ENCODE peak calls at places on chromosomes 11 and 22, in four cellular contexts. X is mesendoderm, H is H9, Y is IMR-90. Q is an unnamed sample.

GRCh38 chr22:17807571-17808410 is 33.5 kb upstream of the BID start:
- DNase-seq in X (peak; percentile 67), H (peak; percentile 83), Y (peak; percentile 69), Q (no peak)

GRCh38 chr11:36945384-36945783 is 347.3 kb upstream of the RAG2 start:
- DNase-seq in X (peak; percentile 10), H (no peak), Y (peak; percentile 23), Q (no peak)

GRCh38 chr11:119368121-119369034 is 13.1 kb downstream of the USP2 start:
- DNase-seq in X (no peak), H (no peak), Y (peak; percentile 34), Q (no peak)

GRCh38 chr22:41380993-41381328 is 781 bp upstream of the TEF start:
- DNase-seq in X (no peak), H (no peak), Y (peak; percentile 94), Q (no peak)

GRCh38 chr22:27420186-27420816 is 381.3 kb downstream of the MN1 start:
- DNase-seq in X (no peak), H (no peak), Y (peak; percentile 25), Q (no peak)

GRCh38 chr11:8209208-8209807 is 40.5 kb upstream of the RIC3 start:
- DNase-seq in X (peak; percentile 63), H (peak; percentile 67), Y (no peak), Q (no peak)

GRCh38 chr11:26541870-26542269 is 30.2 kb downstream of the MUC15 start:
- DNase-seq in X (no peak), H (no peak), Y (no peak), Q (no peak)

GRCh38 chr11:95065336-95065735 is 1.4 kb upstream of the SRSF8 start:
- DNase-seq in X (no peak), H (no peak), Y (no peak), Q (no peak)

GRCh38 chr22:30017375-30017774 is 62.9 kb upstream of the HORMAD2 start:
- DNase-seq in X (no peak), H (no peak), Y (peak; percentile 62), Q (no peak)

GRCh38 chr11:116829525-116830183 is at the start of gene APOC3:
- DNase-seq in X (no peak), H (no peak), Y (peak; percentile 37), Q (no peak)

GRCh38 chr11:89205378-89205777 is 27.7 kb downstream of the TYR start:
- DNase-seq in X (peak; percentile 4), H (no peak), Y (no peak), Q (no peak)

GRCh38 chr22:36081023-36081431 is 52.4 kb upstream of the RBFOX2 start:
- DNase-seq in X (no peak), H (no peak), Y (peak; percentile 98), Q (no peak)

GRCh38 chr22:27984723-27985122 is 65.7 kb upstream of the PITPNB start:
- DNase-seq in X (no peak), H (peak; percentile 18), Y (no peak), Q (no peak)

GRCh38 chr11:98107736-98108135 is 913.0 kb upstream of the CNTN5 start:
- DNase-seq in X (no peak), H (no peak), Y (no peak), Q (no peak)

GRCh38 chr11:134471341-134472187 is 59.5 kb upstream of the B3GAT1 start:
- DNase-seq in X (no peak), H (peak; percentile 24), Y (no peak), Q (no peak)

GRCh38 chr11:128772814-128773213 is 78.9 kb downstream of the FLI1 start:
- DNase-seq in X (no peak), H (no peak), Y (no peak), Q (no peak)

GRCh38 chr11:31813242-31813960 is 2.3 kb upstream of the PAX6 start:
- DNase-seq in X (peak; percentile 89), H (no peak), Y (no peak), Q (no peak)

GRCh38 chr11:20156280-20156875 is 3.9 kb downstream of the DBX1 start:
- DNase-seq in X (peak; percentile 54), H (peak; percentile 86), Y (no peak), Q (no peak)

GRCh38 chr22:44623771-44624510 is 78.1 kb upstream of the PRR5 start:
- DNase-seq in X (peak; percentile 44), H (peak; percentile 50), Y (peak; percentile 22), Q (no peak)

GRCh38 chr22:37229805-37230672 is 14.0 kb downstream of the RAC2 start:
- DNase-seq in X (no peak), H (no peak), Y (peak; percentile 51), Q (no peak)

GRCh38 chr11:117872962-117873827 is 3.3 kb downstream of the FXYD6 start:
- DNase-seq in X (no peak), H (no peak), Y (no peak), Q (peak; percentile 22)

GRCh38 chr11:106072804-106073203 is 4.3 kb downstream of the KBTBD3 start:
- DNase-seq in X (no peak), H (no peak), Y (no peak), Q (no peak)

GRCh38 chr11:44940424-44940823 is 10.3 kb downstream of the TP53I11 start:
- DNase-seq in X (no peak), H (no peak), Y (no peak), Q (no peak)

GRCh38 chr11:62726156-62727006 is 876 bp downstream of the HNRNPUL2 start:
- DNase-seq in X (peak; percentile 16), H (no peak), Y (no peak), Q (no peak)

GRCh38 chr11:252666-253065 is 15.9 kb downstream of the PSMD13 start:
- DNase-seq in X (no peak), H (no peak), Y (no peak), Q (no peak)

GRCh38 chr22:47802446-47802845 is 1040.0 kb downstream of the TBC1D22A start:
- DNase-seq in X (no peak), H (no peak), Y (no peak), Q (no peak)

GRCh38 chr11:60769273-60769672 is 12.6 kb downstream of the MS4A15 start:
- DNase-seq in X (peak; percentile 7), H (no peak), Y (no peak), Q (no peak)

GRCh38 chr11:128302425-128303186 is 284.8 kb downstream of the ETS1 start:
- DNase-seq in X (peak; percentile 16), H (no peak), Y (no peak), Q (no peak)

GRCh38 chr22:28106601-28107000 is 187.5 kb upstream of the PITPNB start:
- DNase-seq in X (no peak), H (no peak), Y (no peak), Q (no peak)

GRCh38 chr11:3123761-3124733 is 41.1 kb downstream of the OSBPL5 start:
- DNase-seq in X (no peak), H (no peak), Y (peak; percentile 97), Q (no peak)

GRCh38 chr11:126072141-126072741 is 9.6 kb upstream of the CDON start:
- DNase-seq in X (peak; percentile 40), H (no peak), Y (no peak), Q (no peak)

GRCh38 chr11:70500076-70500847 is 101.9 kb downstream of the CTTN start:
- DNase-seq in X (no peak), H (no peak), Y (no peak), Q (no peak)

GRCh38 chr22:42101186-42101585 is 10.6 kb upstream of the NDUFA6 start:
- DNase-seq in X (no peak), H (no peak), Y (no peak), Q (no peak)

GRCh38 chr22:40491990-40492631 is 121.7 kb downstream of the SGSM3 start:
- DNase-seq in X (no peak), H (no peak), Y (peak; percentile 40), Q (no peak)

GRCh38 chr11:118002010-118002540 is 15.9 kb downstream of the IL10RA start:
- DNase-seq in X (no peak), H (no peak), Y (no peak), Q (no peak)

GRCh38 chr11:1256257-1257045 is 33.6 kb downstream of the MUC5B start:
- DNase-seq in X (no peak), H (peak; percentile 59), Y (no peak), Q (no peak)

GRCh38 chr22:50298937-50299656 is 8.3 kb downstream of the PLXNB2 start:
- DNase-seq in X (no peak), H (no peak), Y (peak; percentile 11), Q (no peak)

GRCh38 chr22:20523118-20523983 is 15.9 kb downstream of the MED15 start:
- DNase-seq in X (peak; percentile 48), H (no peak), Y (peak; percentile 59), Q (no peak)
- H3K9ac ChIP-seq in X (no peak overlapping the region), H (no peak overlapping the region), Y (no peak overlapping the region), Q (no peak overlapping the region)

GRCh38 chr22:19352766-19353165 is 61.2 kb upstream of the CLTCL1 start:
- DNase-seq in X (no peak), H (no peak), Y (no peak), Q (no peak)
- H3K56ac ChIP-seq in X (no peak overlapping the region), H (no peak overlapping the region), Y (no peak overlapping the region), Q (no peak overlapping the region)

GRCh38 chr11:78802058-78802633 is 227.5 kb upstream of the NARS2 start:
- DNase-seq in X (peak; percentile 66), H (no peak), Y (no peak), Q (no peak)

GRCh38 chr11:78798567-78799170 is 224.0 kb upstream of the NARS2 start:
- DNase-seq in X (peak; percentile 79), H (peak; percentile 77), Y (peak; percentile 81), Q (peak; percentile 34)

GRCh38 chr11:78801161-78801884 is 226.7 kb upstream of the NARS2 start:
- DNase-seq in X (peak; percentile 63), H (no peak), Y (peak; percentile 98), Q (no peak)

GRCh38 chr11:78800089-78800690 is 225.5 kb upstream of the NARS2 start:
- DNase-seq in X (peak; percentile 16), H (no peak), Y (no peak), Q (no peak)

DNA sequence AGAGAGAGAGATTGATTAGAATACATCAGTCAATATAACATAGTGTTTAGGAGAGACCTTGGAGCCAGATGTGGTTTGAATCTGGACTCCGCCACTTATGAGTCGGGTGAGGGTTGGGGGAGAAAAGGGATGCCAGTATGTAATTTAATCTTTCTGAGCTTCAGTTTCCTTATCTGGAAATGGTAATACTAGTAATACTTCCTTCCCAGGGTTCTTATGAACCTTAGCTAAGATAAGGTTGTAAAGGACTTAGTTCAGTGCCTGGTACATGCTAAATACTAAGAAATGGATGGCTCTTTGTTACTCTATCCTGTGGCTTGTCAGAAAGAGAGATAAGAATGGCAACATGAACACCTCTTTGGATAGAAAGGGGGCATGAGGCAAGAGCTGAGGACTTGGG is 226.1 kb upstream of the NARS2 start:
- DNase-seq in X (no peak), H (no peak), Y (no peak), Q (no peak)
- H4K8ac ChIP-seq in X (no peak overlapping the region), H (no peak overlapping the region), Y (peak overlapping the region; percentile 41), Q (no peak overlapping the region)

GRCh38 chr11:35168606-35169200 is 29.7 kb downstream of the CD44 start:
- DNase-seq in X (no peak), H (no peak), Y (no peak), Q (no peak)

GRCh38 chr11:35167451-35167954 is 28.5 kb downstream of the CD44 start:
- DNase-seq in X (no peak), H (no peak), Y (no peak), Q (no peak)

GRCh38 chr11:35170503-35170902 is 31.5 kb downstream of the CD44 start:
- DNase-seq in X (no peak), H (no peak), Y (no peak), Q (no peak)

GRCh38 chr11:35171226-35171625 is 32.3 kb downstream of the CD44 start:
- DNase-seq in X (peak; percentile 26), H (no peak), Y (no peak), Q (no peak)

DNA sequence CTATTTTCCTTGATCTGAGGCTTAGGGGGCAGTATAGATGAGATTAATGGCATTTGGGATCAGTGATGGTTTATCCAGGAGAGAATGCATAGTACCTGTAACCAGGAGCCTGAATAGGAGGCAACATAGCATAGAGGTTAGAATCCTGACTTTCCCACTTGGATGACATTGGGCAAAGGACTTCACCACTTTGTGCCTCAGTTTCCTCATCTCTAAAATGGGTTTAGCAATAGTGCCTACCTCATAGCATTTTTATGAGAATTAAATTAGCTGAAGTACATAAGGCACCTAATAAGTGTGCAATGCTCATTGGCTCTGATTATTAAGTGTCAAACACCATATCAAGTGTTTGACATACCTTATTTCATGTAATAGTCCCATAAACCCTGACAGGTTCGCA is 30.8 kb downstream of the CD44 start:
- DNase-seq in X (no peak), H (no peak), Y (no peak), Q (no peak)
- H3K9ac ChIP-seq in X (no peak overlapping the region), H (no peak overlapping the region), Y (no peak overlapping the region), Q (no peak overlapping the region)